ENCODE peak calls at places on chromosomes 4 and X, in eight cellular contexts. R is endodermal cell, I is A549, H is cardiac fibroblast, O is HCT116, B is heart left ventricle, V is aorta, Q is fibroblast of the aortic adventitia. L is an unnamed sample.

GRCh38 chr4:140094701-140095420 is 59.1 kb downstream of the MAML3 start:
- DNase-seq in Q (no peak), B (peak; percentile 63), I (no peak), H (no peak), V (peak; percentile 85), R (peak; percentile 97), O (no peak), L (no peak)

GRCh38 chr4:47930971-47931804 is 16.8 kb upstream of the NFXL1 start:
- DNase-seq in V (no peak), B (no peak), R (no peak), I (no peak), Q (peak; percentile 95), O (no peak), H (peak; percentile 76), L (no peak)

GRCh38 chr4:102217775-102218174 is 127.5 kb downstream of the SLC39A8 start:
- DNase-seq in Q (no peak), O (no peak), R (no peak), H (no peak), B (no peak), V (no peak), I (no peak), L (no peak)

GRCh38 chr4:185599844-185600243 is 64.5 kb upstream of the PDLIM3 start:
- DNase-seq in Q (peak; percentile 51), V (no peak), B (no peak), R (no peak), H (peak; percentile 52), O (no peak), I (no peak), L (no peak)

GRCh38 chrX:130874751-130875150 is 28.3 kb downstream of the ENOX2 start:
- DNase-seq in O (no peak), Q (peak; percentile 39), B (no peak), H (no peak), R (no peak), I (no peak), V (no peak), L (no peak)

GRCh38 chr4:76622126-76622525 is 187.1 kb downstream of the SHROOM3 start:
- DNase-seq in O (no peak), B (no peak), V (no peak), R (no peak), I (no peak), H (no peak), Q (peak; percentile 46), L (no peak)

GRCh38 chr4:9785926-9786325 is 4.5 kb downstream of the DRD5 start:
- DNase-seq in V (no peak), R (no peak), B (no peak), I (no peak), Q (no peak), H (no peak), O (no peak), L (no peak)

GRCh38 chrX:40086569-40087335 is 11.0 kb downstream of the BCOR start:
- DNase-seq in H (no peak), O (no peak), Q (no peak), V (no peak), B (no peak), I (no peak), R (peak; percentile 84), L (no peak)

GRCh38 chr4:59973496-59973895 is 1226.6 kb upstream of the ADGRL3 start:
- DNase-seq in B (no peak), R (no peak), H (no peak), O (no peak), V (no peak), Q (no peak), I (no peak), L (no peak)

GRCh38 chr4:76637704-76638361 is 202.8 kb downstream of the SHROOM3 start:
- DNase-seq in R (no peak), V (no peak), O (peak; percentile 35), H (no peak), B (no peak), I (no peak), Q (peak; percentile 94), L (no peak)

GRCh38 chr4:146243141-146243882 is 29.0 kb downstream of the REELD1 start:
- DNase-seq in I (no peak), V (no peak), O (no peak), B (peak; percentile 24), Q (no peak), H (no peak), R (peak; percentile 89), L (peak; percentile 81)

GRCh38 chr4:112704991-112705845 is 68.3 kb downstream of the LARP7 start:
- DNase-seq in Q (peak; percentile 51), H (peak; percentile 56), V (peak; percentile 79), R (peak; percentile 70), I (peak; percentile 18), O (peak; percentile 8), B (peak; percentile 36), L (peak; percentile 18)

GRCh38 chrX:1316527-1316926 is 20.1 kb upstream of the IL3RA start:
- DNase-seq in Q (no peak), R (no peak), O (no peak), H (no peak), B (peak; percentile 64), V (peak; percentile 78), I (no peak), L (no peak)

GRCh38 chr4:145177511-145177905 is 2.9 kb downstream of the OTUD4 start:
- DNase-seq in V (no peak), Q (peak; percentile 52), H (peak; percentile 56), B (peak; percentile 36), I (no peak), R (no peak), O (no peak), L (no peak)

GRCh38 chrX:55778322-55778721 is 60.8 kb downstream of the RRAGB start:
- DNase-seq in O (no peak), I (no peak), V (no peak), Q (no peak), B (no peak), R (no peak), H (no peak), L (no peak)

GRCh38 chr4:151801547-151802516 is 41.0 kb upstream of the GATB start:
- DNase-seq in H (peak; percentile 53), O (peak; percentile 51), B (no peak), R (peak; percentile 87), V (no peak), I (peak; percentile 14), Q (peak; percentile 46), L (no peak)

GRCh38 chrX:1673337-1673736 is 58.5 kb downstream of the ASMT start:
- DNase-seq in R (peak; percentile 76), O (peak; percentile 46), I (peak; percentile 29), H (peak; percentile 19), B (no peak), V (no peak), Q (peak; percentile 6), L (no peak)

GRCh38 chrX:140066262-140066661 is 100.9 kb upstream of the CXorf66 start:
- DNase-seq in B (no peak), V (no peak), O (no peak), H (no peak), I (no peak), R (no peak), Q (no peak), L (no peak)

GRCh38 chr4:109410776-109411175 is 22.8 kb upstream of the SEC24B start:
- DNase-seq in V (no peak), O (peak; percentile 19), Q (no peak), R (no peak), H (peak; percentile 10), B (no peak), I (no peak), L (no peak)

GRCh38 chr4:162164881-162165528 is 1.2 kb upstream of the FSTL5 start:
- DNase-seq in O (no peak), B (no peak), V (no peak), R (no peak), H (no peak), Q (no peak), I (no peak), L (no peak)

GRCh38 chr4:162162672-162163071 is 1.1 kb downstream of the FSTL5 start:
- DNase-seq in B (no peak), O (no peak), R (peak; percentile 63), Q (no peak), H (no peak), I (no peak), V (no peak), L (no peak)

DNA sequence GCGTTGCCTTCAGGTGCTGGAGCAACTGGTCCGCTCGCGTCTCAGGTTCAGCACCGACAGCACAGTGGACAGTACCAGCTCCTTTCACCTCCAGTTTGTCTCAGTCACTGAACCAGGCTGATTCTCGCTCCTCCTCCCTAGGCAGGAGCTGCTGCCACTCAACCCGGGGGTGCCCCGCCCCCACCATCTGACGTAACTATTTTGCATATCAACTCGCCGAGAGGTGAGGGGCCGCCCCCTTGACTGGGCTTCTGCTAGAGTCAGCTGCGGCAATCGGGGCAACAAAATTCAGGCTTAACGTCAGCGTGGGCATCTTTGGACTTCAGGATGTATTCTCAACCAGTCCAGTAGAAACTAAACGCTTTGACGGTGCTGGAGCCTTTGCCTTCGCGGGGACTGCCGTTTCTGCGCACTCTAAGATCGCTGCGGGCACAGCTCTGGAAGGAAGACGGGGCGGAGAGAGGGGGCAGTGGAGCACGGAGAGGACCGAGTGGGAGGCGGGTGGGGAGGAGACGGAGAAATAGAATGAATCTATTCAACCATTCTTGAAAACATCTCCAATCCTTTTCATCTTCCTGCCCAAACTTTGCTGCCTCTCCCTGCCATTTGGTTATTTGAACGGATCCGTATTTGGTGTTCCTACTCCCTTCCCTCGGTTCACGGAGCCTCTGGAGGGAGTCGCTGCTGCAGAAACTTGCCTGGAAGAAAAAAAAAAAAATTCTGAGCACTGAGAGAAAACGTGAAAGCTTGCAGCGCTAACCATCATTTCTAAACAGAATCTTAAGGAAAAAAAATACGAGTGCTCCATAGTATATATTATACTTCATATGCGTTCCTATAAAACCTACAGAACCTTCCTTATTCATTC is at the start of gene FSTL5:
- DNase-seq in O (no peak), V (peak; percentile 75), Q (no peak), I (peak; percentile 22), B (peak; percentile 9), H (peak; percentile 25), R (peak; percentile 99), L (peak; percentile 38)
- H3K4me3 ChIP-seq in O (no peak within 1 kb of the TSS), V (peak within 1 kb of the TSS; percentile 15), Q (no peak within 1 kb of the TSS), I (peak within 1 kb of the TSS; percentile 54), B (peak within 1 kb of the TSS; percentile 19), H (peak within 1 kb of the TSS; percentile 10), R (peak within 1 kb of the TSS; percentile 94), L (peak within 1 kb of the TSS; percentile 43)

GRCh38 chrX:71102292-71102691 is 4.2 kb downstream of the CXorf65 start:
- DNase-seq in R (no peak), O (no peak), H (no peak), Q (no peak), V (peak; percentile 20), I (no peak), B (no peak), L (no peak)
- H3K4me3 ChIP-seq in R (no peak overlapping the region), O (no peak overlapping the region), H (no peak overlapping the region), Q (no peak overlapping the region), V (no peak overlapping the region), I (no peak overlapping the region), B (no peak overlapping the region), L (no peak overlapping the region)

DNA sequence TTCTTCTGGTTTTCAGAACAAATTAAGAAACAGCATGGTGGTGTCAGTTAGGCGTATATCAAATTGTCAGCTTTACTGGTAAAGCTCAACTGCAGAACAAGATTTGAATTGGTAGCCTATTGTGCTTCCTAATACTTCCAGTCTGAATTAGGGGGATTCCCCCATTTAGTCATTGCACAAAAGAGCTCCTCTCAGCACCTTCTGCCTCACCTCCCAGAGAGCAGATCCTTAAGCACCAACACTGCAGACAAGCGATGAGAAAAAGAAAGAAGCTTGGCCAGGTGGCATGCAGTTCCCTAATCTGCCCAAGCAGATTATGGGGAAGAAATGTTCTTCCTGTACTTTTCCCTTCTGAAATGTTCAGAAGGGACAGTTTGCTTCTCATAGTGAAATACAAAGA is 9.2 kb downstream of the MAP9 start:
- DNase-seq in V (no peak), Q (no peak), B (no peak), I (no peak), R (no peak), O (no peak), H (no peak), L (no peak)
- H3K4me3 ChIP-seq in V (no peak overlapping the region), Q (no peak overlapping the region), B (no peak overlapping the region), I (no peak overlapping the region), R (no peak overlapping the region), O (no peak overlapping the region), H (no peak overlapping the region), L (no peak overlapping the region)

GRCh38 chr4:147633643-147634042 is 16.4 kb downstream of the TMEM184C start:
- DNase-seq in Q (no peak), B (no peak), V (no peak), R (no peak), O (no peak), I (no peak), H (no peak), L (no peak)
- H3K4me3 ChIP-seq in Q (no peak overlapping the region), B (no peak overlapping the region), V (no peak overlapping the region), R (no peak overlapping the region), O (no peak overlapping the region), I (no peak overlapping the region), H (no peak overlapping the region), L (no peak overlapping the region)

L was measured in GM06990.